ENCODE peak calls at places on chromosome 18, in nine cellular contexts. N is colonic mucosa, F is SK-N-SH, G is right cardiac atrium, X is left ventricle myocardium inferior, A is aorta, E is uterus, H is HCT116, O is GM12878. Y is an unnamed sample.

GRCh38 chr18:68417826-68418225 is 297.1 kb downstream of the TMX3 start:
- DNase-seq in X (no peak), A (no peak), E (no peak), G (no peak), H (no peak), F (no peak), O (no peak), N (no peak), Y (no peak)

GRCh38 chr18:67517224-67517765 is 775 bp upstream of the DSEL start:
- DNase-seq in N (no peak), A (peak), F (no peak), G (peak), E (peak), X (peak), O (no peak), H (no peak), Y (peak)

GRCh38 chr18:13191779-13192178 is 26.8 kb upstream of the LDLRAD4 start:
- DNase-seq in O (no peak), N (no peak), H (no peak), X (no peak), E (no peak), F (no peak), A (no peak), G (peak), Y (no peak)

GRCh38 chr18:8705280-8705940 is at the start of gene MTCL1:
- DNase-seq in F (peak), G (peak), X (peak), E (no peak), O (no peak), N (no peak), A (peak), H (no peak), Y (no peak)

GRCh38 chr18:27685807-27686412 is 491.0 kb downstream of the CDH2 start:
- DNase-seq in H (peak), X (no peak), G (peak), A (no peak), O (no peak), F (peak), N (no peak), E (no peak), Y (no peak)

GRCh38 chr18:25102657-25103056 is 249.3 kb downstream of the ZNF521 start:
- DNase-seq in N (no peak), X (no peak), O (no peak), F (no peak), G (no peak), E (no peak), H (no peak), A (no peak), Y (no peak)

GRCh38 chr18:63005306-63005705 is 290.0 kb downstream of the PHLPP1 start:
- DNase-seq in H (no peak), A (no peak), G (no peak), O (no peak), F (no peak), E (no peak), X (no peak), N (no peak), Y (no peak)

GRCh38 chr18:21203096-21203495 is 38.9 kb upstream of the GREB1L start:
- DNase-seq in N (no peak), E (no peak), A (no peak), X (no peak), F (no peak), G (no peak), H (no peak), O (no peak), Y (no peak)

GRCh38 chr18:76875390-76876330 is 53.3 kb downstream of the ZNF236 start:
- DNase-seq in H (peak), F (peak), X (no peak), N (peak), G (peak), E (no peak), O (no peak), A (no peak), Y (no peak)

GRCh38 chr18:55287935-55288868 is 299.8 kb downstream of the TCF4 start:
- DNase-seq in X (no peak), E (no peak), O (no peak), H (no peak), A (no peak), N (no peak), F (no peak), G (no peak), Y (no peak)

GRCh38 chr18:44765451-44765850 is 84.8 kb downstream of the SETBP1 start:
- DNase-seq in O (no peak), H (no peak), F (no peak), E (no peak), N (no peak), G (no peak), A (no peak), X (no peak), Y (no peak)

GRCh38 chr18:3179430-3180089 is 40.2 kb downstream of the MYOM1 start:
- DNase-seq in X (no peak), O (peak), F (no peak), N (no peak), G (no peak), E (no peak), H (no peak), A (no peak), Y (no peak)

GRCh38 chr18:61992285-61992684 is 99.5 kb upstream of the RNF152 start:
- DNase-seq in H (peak), N (no peak), O (no peak), X (no peak), E (no peak), F (no peak), G (no peak), A (no peak), Y (no peak)

GRCh38 chr18:49668583-49669290 is 106.9 kb downstream of the LIPG start:
- DNase-seq in O (no peak), E (peak), A (no peak), X (peak), F (no peak), N (peak), H (no peak), G (peak), Y (peak)
- H3K4me3 ChIP-seq in O (no peak), E (no peak), A (no peak), X (no peak), F (no peak), N (no peak), H (no peak), G (no peak), Y (no peak)

DNA sequence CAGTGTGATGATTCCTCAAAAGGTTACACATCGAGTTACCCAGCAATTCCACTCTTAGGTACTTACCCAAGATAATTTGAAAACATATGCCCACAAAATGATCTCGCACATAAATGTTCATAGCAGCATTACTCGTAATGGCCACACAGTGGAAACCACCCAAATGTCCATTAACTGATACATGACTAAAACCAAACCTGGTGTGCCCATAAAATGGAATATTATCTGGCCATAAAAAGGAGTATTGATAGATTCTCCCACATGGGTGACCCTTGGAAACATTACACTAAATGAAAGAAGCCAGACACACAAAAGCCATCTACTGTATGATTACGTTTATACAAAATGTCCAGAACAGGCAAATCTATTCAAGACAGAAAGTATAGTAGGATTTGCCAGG is 70.4 kb downstream of the ALPK2 start:
- DNase-seq in X (no peak), N (no peak), H (no peak), E (no peak), A (no peak), O (no peak), G (no peak), F (no peak), Y (no peak)
- H3K27ac ChIP-seq in X (peak), N (no peak), H (no peak), E (no peak), A (no peak), O (peak), G (no peak), F (no peak), Y (no peak)

GRCh38 chr18:49020621-49021021 is 69.9 kb upstream of the SMAD7 start:
- DNase-seq in E (peak), F (no peak), A (no peak), G (no peak), H (no peak), O (no peak), X (no peak), N (peak), Y (no peak)

GRCh38 chr18:49019446-49020045 is 68.8 kb upstream of the SMAD7 start:
- DNase-seq in E (peak), H (no peak), N (peak), A (no peak), X (no peak), F (no peak), G (no peak), O (peak), Y (no peak)

GRCh38 chr18:49021076-49021432 is 70.3 kb upstream of the SMAD7 start:
- DNase-seq in N (no peak), H (no peak), O (no peak), X (no peak), A (no peak), F (no peak), E (peak), G (no peak), Y (no peak)

GRCh38 chr18:49018961-49019445 is 68.2 kb upstream of the SMAD7 start:
- DNase-seq in N (peak), E (no peak), F (peak), A (no peak), G (no peak), O (no peak), X (no peak), H (no peak), Y (no peak)

GRCh38 chr18:49020129-49020528 is 69.4 kb upstream of the SMAD7 start:
- DNase-seq in X (no peak), A (no peak), F (peak), N (peak), H (no peak), O (no peak), E (peak), G (no peak), Y (no peak)
- H3K4me3 ChIP-seq in X (no peak), A (no peak), F (no peak), N (no peak), H (no peak), O (no peak), E (no peak), G (no peak), Y (no peak)

DNA sequence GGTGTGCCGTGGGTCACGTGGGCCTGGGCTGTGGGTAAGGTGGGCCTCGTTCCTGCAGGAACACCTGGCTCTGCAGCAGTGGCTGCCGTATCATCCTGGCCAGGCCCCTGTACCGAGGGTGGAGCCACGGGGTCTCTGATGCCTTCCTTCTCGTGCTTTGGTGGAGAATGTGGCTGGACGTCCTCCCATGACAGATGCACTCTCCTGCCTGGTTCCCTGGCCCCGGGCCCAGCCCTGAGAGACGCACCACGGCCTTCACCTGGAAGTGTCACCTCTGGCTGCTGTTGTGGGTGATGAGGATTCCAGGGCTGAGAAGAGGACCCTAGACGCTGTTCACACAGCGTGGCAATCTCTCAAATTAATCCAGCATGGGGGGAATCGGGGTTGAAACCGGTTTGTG is 49.5 kb downstream of the NFATC1 start:
- DNase-seq in F (no peak), N (no peak), O (no peak), H (no peak), E (no peak), X (no peak), A (no peak), G (no peak), Y (no peak)
- H3K27ac ChIP-seq in F (no peak), N (no peak), O (no peak), H (no peak), E (no peak), X (no peak), A (no peak), G (no peak), Y (no peak)

GRCh38 chr18:11990541-11990940 is 9.2 kb downstream of the IMPA2 start:
- DNase-seq in H (no peak), E (no peak), F (no peak), N (no peak), X (no peak), A (peak), G (no peak), O (no peak), Y (no peak)

GRCh38 chr18:11991021-11991770 is 9.9 kb downstream of the IMPA2 start:
- DNase-seq in G (no peak), O (no peak), H (no peak), X (no peak), A (peak), E (no peak), F (no peak), N (no peak), Y (no peak)

GRCh38 chr18:11989966-11990380 is 8.7 kb downstream of the IMPA2 start:
- DNase-seq in X (no peak), E (no peak), F (no peak), O (no peak), A (peak), H (no peak), G (no peak), N (no peak), Y (no peak)

GRCh38 chr18:11987527-11987926 is 6.2 kb downstream of the IMPA2 start:
- DNase-seq in X (no peak), E (no peak), A (peak), G (no peak), N (no peak), F (no peak), O (no peak), H (no peak), Y (no peak)

GRCh38 chr18:11989174-11989573 is 7.9 kb downstream of the IMPA2 start:
- DNase-seq in G (no peak), X (no peak), A (no peak), N (peak), H (no peak), O (no peak), E (no peak), F (no peak), Y (no peak)
- H3K4me3 ChIP-seq in G (no peak), X (no peak), A (no peak), N (no peak), H (no peak), O (no peak), E (no peak), F (no peak), Y (no peak)

GRCh38 chr18:28791101-28791500 is 614.2 kb upstream of the CDH2 start:
- DNase-seq in E (no peak), O (no peak), N (no peak), H (no peak), F (no peak), X (no peak), A (no peak), G (no peak), Y (no peak)
- H3K27ac ChIP-seq in E (no peak), O (no peak), N (no peak), H (no peak), F (peak), X (no peak), A (no peak), G (no peak), Y (no peak)

GRCh38 chr18:10405014-10405493 is 49.4 kb upstream of the APCDD1 start:
- DNase-seq in X (no peak), O (no peak), E (no peak), A (no peak), F (peak), H (no peak), G (peak), N (no peak), Y (no peak)
- H3K4me3 ChIP-seq in X (no peak), O (no peak), E (no peak), A (no peak), F (no peak), H (no peak), G (no peak), N (no peak), Y (no peak)

DNA sequence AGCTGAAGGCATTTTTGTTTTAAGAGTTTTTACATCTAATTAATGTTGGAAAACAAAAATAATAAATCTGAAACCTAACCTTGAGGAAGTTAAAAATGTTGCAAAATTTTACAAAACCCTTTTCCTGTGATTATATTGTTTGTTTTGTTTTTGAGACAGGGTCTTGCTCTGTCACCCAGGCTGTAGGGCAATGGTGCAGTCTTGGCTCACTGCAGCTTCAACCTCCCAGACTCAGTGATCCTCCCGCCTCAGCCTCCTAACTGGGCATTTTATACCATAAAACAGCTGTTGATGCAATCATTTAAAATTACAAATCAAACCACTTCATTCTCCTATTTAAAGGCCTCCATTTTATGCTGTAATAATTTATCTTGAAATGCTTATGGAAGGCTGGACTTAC is 1.7 kb upstream of the ZNF24 start:
- DNase-seq in G (no peak), X (no peak), N (no peak), E (no peak), F (no peak), A (peak), H (no peak), O (no peak), Y (no peak)
- H3K27ac ChIP-seq in G (no peak), X (peak), N (no peak), E (peak), F (no peak), A (no peak), H (no peak), O (no peak), Y (no peak)

GRCh38 chr18:59697236-59697932 is at the start of gene CCBE1:
- DNase-seq in A (peak), E (peak), F (peak), O (no peak), H (peak), N (peak), G (peak), X (peak), Y (peak)

GRCh38 chr18:59696311-59697235 is 650 bp downstream of the CCBE1 start:
- DNase-seq in X (peak), H (no peak), O (no peak), E (peak), G (peak), A (no peak), N (no peak), F (no peak), Y (no peak)

GRCh38 chr18:59699061-59699460 is 1.8 kb upstream of the CCBE1 start:
- DNase-seq in G (no peak), H (no peak), F (no peak), O (no peak), N (no peak), X (no peak), A (no peak), E (no peak), Y (no peak)

GRCh38 chr18:59694824-59695223 is 2.4 kb downstream of the CCBE1 start:
- DNase-seq in N (no peak), F (no peak), H (no peak), X (no peak), G (no peak), O (no peak), A (no peak), E (no peak), Y (no peak)

GRCh38 chr18:59695551-59695950 is 1.7 kb downstream of the CCBE1 start:
- DNase-seq in A (no peak), G (no peak), X (no peak), O (no peak), E (no peak), F (no peak), N (no peak), H (no peak), Y (no peak)
- H3K4me3 ChIP-seq in A (no peak), G (no peak), X (peak), O (no peak), E (no peak), F (no peak), N (no peak), H (no peak), Y (no peak)